ENCODE peak calls at places on chromosomes 6 and 20, in five cellular contexts. J, E, M, C and P are unnamed samples.

GRCh38 chr20:49631856-49632418 is 64.0 kb upstream of the PTGIS start:
- DNase-seq in M (no peak), J (no peak), E (no peak), C (no peak), P (no peak)

GRCh38 chr6:4615891-4616290 is 160.3 kb upstream of the CDYL start:
- DNase-seq in J (no peak), E (no peak), C (no peak), M (no peak), P (no peak)

GRCh38 chr6:15297895-15298590 is 52.2 kb downstream of the JARID2 start:
- DNase-seq in M (no peak), C (no peak), E (no peak), J (no peak), P (no peak)

GRCh38 chr6:4752068-4752467 is 24.1 kb upstream of the CDYL start:
- DNase-seq in M (no peak), J (no peak), C (no peak), E (no peak), P (no peak)

GRCh38 chr6:170523256-170524187 is 29.6 kb downstream of the PSMB1 start:
- DNase-seq in E (peak), C (no peak), J (no peak), M (peak), P (no peak)

GRCh38 chr6:33592595-33593413 is 12.7 kb upstream of the BAK1 start:
- DNase-seq in J (peak), E (peak), M (peak), C (no peak), P (no peak)

GRCh38 chr6:168060521-168060931 is 18.5 kb downstream of the FRMD1 start:
- DNase-seq in E (no peak), M (no peak), C (no peak), J (peak), P (peak)

GRCh38 chr6:123039431-123039830 is 43.4 kb downstream of the CLVS2 start:
- DNase-seq in M (no peak), E (no peak), J (no peak), C (no peak), P (no peak)

GRCh38 chr6:8057263-8057662 is 6.9 kb downstream of the BLOC1S5 start:
- DNase-seq in E (no peak), C (no peak), J (no peak), M (no peak), P (no peak)

GRCh38 chr6:121823437-121823851 is 388.0 kb downstream of the GJA1 start:
- DNase-seq in J (peak), M (no peak), C (peak), E (no peak), P (no peak)

GRCh38 chr6:54441020-54441419 is 132.8 kb downstream of the TINAG start:
- DNase-seq in M (no peak), E (no peak), C (no peak), J (no peak), P (no peak)

GRCh38 chr6:112221561-112221960 is 32.8 kb downstream of the LAMA4 start:
- DNase-seq in J (no peak), M (no peak), C (no peak), E (no peak), P (no peak)

GRCh38 chr6:143675946-143676345 is 1.8 kb upstream of the PHACTR2 start:
- DNase-seq in M (no peak), E (no peak), C (peak), J (no peak), P (no peak)

GRCh38 chr20:11851646-11852045 is 66.0 kb upstream of the BTBD3 start:
- DNase-seq in E (no peak), C (no peak), M (no peak), J (no peak), P (no peak)

GRCh38 chr20:35635652-35636051 is 20.0 kb downstream of the SPAG4 start:
- DNase-seq in E (no peak), M (no peak), J (no peak), C (no peak), P (no peak)

GRCh38 chr20:61936701-61937131 is 129.0 kb downstream of the TAF4 start:
- DNase-seq in J (no peak), C (no peak), M (no peak), E (no peak), P (no peak)

GRCh38 chr20:53162251-53162835 is 190.2 kb downstream of the TSHZ2 start:
- DNase-seq in M (no peak), E (peak), J (peak), C (no peak), P (peak)

GRCh38 chr20:21365771-21366170 is 31.6 kb downstream of the NKX2-4 start:
- DNase-seq in C (no peak), M (no peak), E (no peak), J (no peak), P (no peak)

GRCh38 chr6:31702421-31702818 is 704 bp downstream of the ABHD16A start:
- DNase-seq in M (peak), J (peak), C (no peak), E (peak), P (peak)

GRCh38 chr6:145277358-145278097 is 457.8 kb downstream of the EPM2A start:
- DNase-seq in C (no peak), M (no peak), J (no peak), E (no peak), P (no peak)

GRCh38 chr6:38943964-38944363 is 104.6 kb upstream of the GLP1R start:
- DNase-seq in J (peak), M (no peak), E (no peak), C (no peak), P (peak)

GRCh38 chr6:88008411-88008810 is 39.2 kb upstream of the SPACA1 start:
- DNase-seq in J (no peak), E (no peak), C (no peak), M (no peak), P (no peak)

GRCh38 chr20:6956574-6956973 is 189.1 kb downstream of the BMP2 start:
- DNase-seq in E (no peak), J (no peak), M (no peak), C (no peak), P (no peak)

GRCh38 chr6:99979953-99980352 is 14.1 kb downstream of the MCHR2 start:
- DNase-seq in M (no peak), C (no peak), E (no peak), J (no peak), P (no peak)

GRCh38 chr20:52410746-52411317 is 219.3 kb upstream of the ZFP64 start:
- DNase-seq in J (no peak), C (no peak), E (peak), M (peak), P (no peak)

GRCh38 chr20:32574296-32575226 is 10.6 kb downstream of the NOL4L start:
- DNase-seq in E (peak), C (peak), M (peak), J (no peak), P (peak)

GRCh38 chr20:62572980-62573379 is 69.3 kb upstream of the SLCO4A1 start:
- DNase-seq in C (no peak), J (no peak), M (no peak), E (no peak), P (no peak)

GRCh38 chr6:141309295-141309694 is 823.4 kb upstream of the GJE1 start:
- DNase-seq in M (no peak), J (no peak), E (no peak), C (no peak), P (no peak)

GRCh38 chr6:37538107-37538506 is 38.4 kb upstream of the CCDC167 start:
- DNase-seq in C (no peak), M (no peak), E (no peak), J (peak), P (peak)